ENCODE peak calls at places on chromosome 16, in eight cellular contexts. One of them, this sample, is unnamed.

GRCh38 chr16:5644132-5644531 is 546.5 kb upstream of the EEF2KMT start:
- DNase-seq in fibroblast of villous mesenchyme: no peak
- DNase-seq in H1: no peak
- DNase-seq in pancreas: no peak
- DNase-seq in CD8-positive, alpha-beta T cell: no peak
- DNase-seq in OCI-LY7: no peak
- DNase-seq in WTC11: no peak
- DNase-seq in GM12864: no peak
- DNase-seq in this sample: no peak

GRCh38 chr16:53518550-53519416 is 15.8 kb upstream of the AKTIP start:
- DNase-seq in fibroblast of villous mesenchyme: peak
- DNase-seq in WTC11: no peak
- DNase-seq in CD8-positive, alpha-beta T cell: peak
- DNase-seq in H1: no peak
- DNase-seq in pancreas: no peak
- DNase-seq in GM12864: peak
- DNase-seq in OCI-LY7: peak
- DNase-seq in this sample: no peak

GRCh38 chr16:85844786-85845185 is 45.3 kb downstream of the COX4I1 start:
- DNase-seq in WTC11: no peak
- DNase-seq in CD8-positive, alpha-beta T cell: no peak
- DNase-seq in pancreas: no peak
- DNase-seq in OCI-LY7: no peak
- DNase-seq in GM12864: no peak
- DNase-seq in fibroblast of villous mesenchyme: peak
- DNase-seq in H1: no peak
- DNase-seq in this sample: no peak

GRCh38 chr16:54505479-54506247 is 219.1 kb upstream of the IRX3 start:
- DNase-seq in H1: no peak
- DNase-seq in OCI-LY7: no peak
- DNase-seq in WTC11: no peak
- DNase-seq in fibroblast of villous mesenchyme: no peak
- DNase-seq in pancreas: no peak
- DNase-seq in CD8-positive, alpha-beta T cell: no peak
- DNase-seq in GM12864: no peak
- DNase-seq in this sample: no peak

GRCh38 chr16:16004314-16004749 is 54.9 kb downstream of the ABCC1 start:
- DNase-seq in CD8-positive, alpha-beta T cell: no peak
- DNase-seq in GM12864: no peak
- DNase-seq in pancreas: no peak
- DNase-seq in H1: no peak
- DNase-seq in fibroblast of villous mesenchyme: peak
- DNase-seq in OCI-LY7: no peak
- DNase-seq in WTC11: no peak
- DNase-seq in this sample: no peak

GRCh38 chr16:65069090-65069489 is 52.8 kb downstream of the CDH11 start:
- DNase-seq in CD8-positive, alpha-beta T cell: no peak
- DNase-seq in GM12864: no peak
- DNase-seq in fibroblast of villous mesenchyme: peak
- DNase-seq in OCI-LY7: no peak
- DNase-seq in pancreas: no peak
- DNase-seq in WTC11: no peak
- DNase-seq in H1: no peak
- DNase-seq in this sample: no peak

GRCh38 chr16:16096161-16096857 is 127.0 kb downstream of the ABCC6 start:
- DNase-seq in fibroblast of villous mesenchyme: peak
- DNase-seq in pancreas: no peak
- DNase-seq in CD8-positive, alpha-beta T cell: no peak
- DNase-seq in H1: no peak
- DNase-seq in GM12864: no peak
- DNase-seq in WTC11: no peak
- DNase-seq in OCI-LY7: peak
- DNase-seq in this sample: no peak

GRCh38 chr16:66894055-66894454 is 13.7 kb downstream of the PDP2 start:
- DNase-seq in CD8-positive, alpha-beta T cell: no peak
- DNase-seq in OCI-LY7: no peak
- DNase-seq in pancreas: no peak
- DNase-seq in GM12864: no peak
- DNase-seq in WTC11: no peak
- DNase-seq in H1: no peak
- DNase-seq in fibroblast of villous mesenchyme: no peak
- DNase-seq in this sample: no peak

GRCh38 chr16:88534731-88535141 is 35.5 kb upstream of the ZC3H18 start:
- DNase-seq in H1: no peak
- DNase-seq in GM12864: peak
- DNase-seq in OCI-LY7: peak
- DNase-seq in pancreas: no peak
- DNase-seq in CD8-positive, alpha-beta T cell: no peak
- DNase-seq in WTC11: peak
- DNase-seq in fibroblast of villous mesenchyme: peak
- DNase-seq in this sample: no peak

GRCh38 chr16:54926166-54926838 is 4.4 kb upstream of the IRX5 start:
- DNase-seq in H1: no peak
- DNase-seq in WTC11: no peak
- DNase-seq in GM12864: no peak
- DNase-seq in fibroblast of villous mesenchyme: no peak
- DNase-seq in pancreas: no peak
- DNase-seq in OCI-LY7: peak
- DNase-seq in CD8-positive, alpha-beta T cell: no peak
- DNase-seq in this sample: no peak

GRCh38 chr16:13931845-13932244 is 11.9 kb downstream of the ERCC4 start:
- DNase-seq in WTC11: no peak
- DNase-seq in H1: no peak
- DNase-seq in GM12864: no peak
- DNase-seq in OCI-LY7: no peak
- DNase-seq in pancreas: no peak
- DNase-seq in CD8-positive, alpha-beta T cell: no peak
- DNase-seq in fibroblast of villous mesenchyme: no peak
- DNase-seq in this sample: no peak

GRCh38 chr16:84471316-84471715 is 33.1 kb downstream of the MEAK7 start:
- DNase-seq in GM12864: no peak
- DNase-seq in OCI-LY7: no peak
- DNase-seq in CD8-positive, alpha-beta T cell: no peak
- DNase-seq in WTC11: no peak
- DNase-seq in fibroblast of villous mesenchyme: no peak
- DNase-seq in H1: no peak
- DNase-seq in pancreas: no peak
- DNase-seq in this sample: no peak

DNA sequence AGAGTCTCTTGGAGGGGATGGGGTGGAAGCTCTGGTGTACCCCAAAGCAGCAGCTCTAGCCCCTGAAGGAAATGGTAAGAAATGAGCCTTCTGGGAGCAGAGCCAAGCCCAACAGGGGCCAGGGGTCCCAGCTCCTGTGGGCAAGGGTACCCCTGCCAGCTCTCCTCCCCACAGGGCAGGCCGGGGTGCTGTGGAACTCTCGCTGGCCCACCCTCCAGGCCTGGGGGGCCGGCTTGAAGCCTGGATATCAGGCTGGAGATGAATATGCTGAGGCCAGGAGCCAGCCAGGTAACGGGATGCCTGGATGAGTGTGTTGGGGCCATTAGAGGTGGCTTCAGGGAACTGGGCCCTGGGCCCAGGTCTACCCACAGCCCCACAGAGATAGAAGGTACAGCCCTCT is 12.2 kb upstream of the CLDN9 start:
- DNase-seq in WTC11: no peak
- DNase-seq in H1: no peak
- DNase-seq in pancreas: no peak
- DNase-seq in GM12864: no peak
- DNase-seq in fibroblast of villous mesenchyme: no peak
- DNase-seq in OCI-LY7: no peak
- DNase-seq in CD8-positive, alpha-beta T cell: no peak
- DNase-seq in this sample: no peak
- TF ChIP-seq CTCF in WTC11: no peak
- TF ChIP-seq CTCF in H1: no peak
- TF ChIP-seq CTCF in pancreas: no peak
- TF ChIP-seq CTCF in GM12864: no peak
- TF ChIP-seq CTCF in fibroblast of villous mesenchyme: no peak
- TF ChIP-seq CTCF in OCI-LY7: no peak
- TF ChIP-seq CTCF in CD8-positive, alpha-beta T cell: no peak
- TF ChIP-seq CTCF in this sample: no peak

DNA sequence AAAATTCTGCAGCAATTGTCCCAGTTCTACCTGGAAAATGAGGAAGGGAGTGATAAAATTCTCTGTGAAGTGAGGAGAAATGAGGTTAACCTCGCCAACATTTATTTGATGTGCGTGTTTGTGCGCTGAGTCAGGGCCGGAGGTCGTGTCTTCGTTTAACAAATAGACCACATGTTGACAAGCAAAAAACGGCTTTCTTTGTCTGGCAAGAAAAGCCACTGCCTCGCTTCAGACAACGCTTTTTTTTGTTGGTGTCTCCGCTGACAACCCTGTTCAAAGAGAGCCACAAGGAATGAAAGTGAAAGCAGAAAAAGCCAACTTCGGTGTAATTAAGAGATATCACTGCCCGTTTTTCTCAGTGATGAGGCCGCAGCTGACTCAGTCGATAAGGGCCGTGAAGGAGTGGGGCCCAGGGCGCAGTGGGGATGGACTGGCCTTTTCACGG is 510.6 kb downstream of the CDH13 start:
- DNase-seq in fibroblast of villous mesenchyme: peak
- DNase-seq in GM12864: no peak
- DNase-seq in H1: no peak
- DNase-seq in WTC11: no peak
- DNase-seq in CD8-positive, alpha-beta T cell: no peak
- DNase-seq in OCI-LY7: peak
- DNase-seq in pancreas: peak
- DNase-seq in this sample: no peak
- TF ChIP-seq CTCF in fibroblast of villous mesenchyme: no peak
- TF ChIP-seq CTCF in GM12864: no peak
- TF ChIP-seq CTCF in H1: no peak
- TF ChIP-seq CTCF in WTC11: no peak
- TF ChIP-seq CTCF in CD8-positive, alpha-beta T cell: no peak
- TF ChIP-seq CTCF in OCI-LY7: no peak
- TF ChIP-seq CTCF in pancreas: no peak
- TF ChIP-seq CTCF in this sample: no peak

GRCh38 chr16:61653544-61653943 is 382.7 kb downstream of the CDH8 start:
- DNase-seq in H1: no peak
- DNase-seq in WTC11: no peak
- DNase-seq in fibroblast of villous mesenchyme: no peak
- DNase-seq in CD8-positive, alpha-beta T cell: no peak
- DNase-seq in pancreas: no peak
- DNase-seq in OCI-LY7: no peak
- DNase-seq in GM12864: no peak
- DNase-seq in this sample: no peak

DNA sequence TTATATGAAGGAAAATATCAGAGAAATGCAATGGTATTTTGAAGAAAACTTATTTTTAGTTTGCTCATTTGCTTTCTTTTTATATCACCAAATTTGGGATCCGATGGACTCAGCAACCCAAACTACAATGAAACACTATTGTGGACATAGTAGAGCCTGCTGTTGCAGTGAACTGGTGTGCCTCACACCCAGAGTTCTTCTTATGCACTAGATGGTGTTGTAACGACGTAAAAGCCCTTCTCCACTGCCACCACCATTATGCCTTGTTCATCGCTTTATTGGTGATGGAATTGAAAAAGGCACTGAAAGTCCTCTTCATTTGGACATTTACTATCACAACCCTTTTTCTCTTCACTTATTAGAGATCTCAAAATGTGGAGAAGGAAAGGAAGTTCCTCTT is 381.3 kb downstream of the CDH8 start:
- DNase-seq in H1: no peak
- DNase-seq in GM12864: no peak
- DNase-seq in CD8-positive, alpha-beta T cell: no peak
- DNase-seq in WTC11: no peak
- DNase-seq in fibroblast of villous mesenchyme: no peak
- DNase-seq in OCI-LY7: no peak
- DNase-seq in pancreas: no peak
- DNase-seq in this sample: no peak
- TF ChIP-seq CTCF in H1: peak
- TF ChIP-seq CTCF in GM12864: no peak
- TF ChIP-seq CTCF in CD8-positive, alpha-beta T cell: no peak
- TF ChIP-seq CTCF in WTC11: no peak
- TF ChIP-seq CTCF in fibroblast of villous mesenchyme: no peak
- TF ChIP-seq CTCF in OCI-LY7: no peak
- TF ChIP-seq CTCF in pancreas: no peak
- TF ChIP-seq CTCF in this sample: no peak

GRCh38 chr16:28319476-28320022 is 27.2 kb downstream of the SBK1 start:
- DNase-seq in OCI-LY7: no peak
- DNase-seq in WTC11: no peak
- DNase-seq in CD8-positive, alpha-beta T cell: no peak
- DNase-seq in pancreas: no peak
- DNase-seq in fibroblast of villous mesenchyme: no peak
- DNase-seq in H1: no peak
- DNase-seq in GM12864: no peak
- DNase-seq in this sample: no peak

GRCh38 chr16:28320023-28320561 is 27.8 kb downstream of the SBK1 start:
- DNase-seq in OCI-LY7: no peak
- DNase-seq in GM12864: no peak
- DNase-seq in H1: no peak
- DNase-seq in pancreas: no peak
- DNase-seq in fibroblast of villous mesenchyme: no peak
- DNase-seq in WTC11: no peak
- DNase-seq in CD8-positive, alpha-beta T cell: no peak
- DNase-seq in this sample: no peak

GRCh38 chr16:28324235-28324886 is 32.0 kb downstream of the SBK1 start:
- DNase-seq in GM12864: no peak
- DNase-seq in WTC11: no peak
- DNase-seq in H1: no peak
- DNase-seq in pancreas: no peak
- DNase-seq in CD8-positive, alpha-beta T cell: no peak
- DNase-seq in OCI-LY7: no peak
- DNase-seq in fibroblast of villous mesenchyme: no peak
- DNase-seq in this sample: no peak

GRCh38 chr16:28320741-28321140 is 28.4 kb downstream of the SBK1 start:
- DNase-seq in H1: no peak
- DNase-seq in GM12864: no peak
- DNase-seq in pancreas: no peak
- DNase-seq in WTC11: no peak
- DNase-seq in CD8-positive, alpha-beta T cell: no peak
- DNase-seq in fibroblast of villous mesenchyme: no peak
- DNase-seq in OCI-LY7: no peak
- DNase-seq in this sample: no peak

DNA sequence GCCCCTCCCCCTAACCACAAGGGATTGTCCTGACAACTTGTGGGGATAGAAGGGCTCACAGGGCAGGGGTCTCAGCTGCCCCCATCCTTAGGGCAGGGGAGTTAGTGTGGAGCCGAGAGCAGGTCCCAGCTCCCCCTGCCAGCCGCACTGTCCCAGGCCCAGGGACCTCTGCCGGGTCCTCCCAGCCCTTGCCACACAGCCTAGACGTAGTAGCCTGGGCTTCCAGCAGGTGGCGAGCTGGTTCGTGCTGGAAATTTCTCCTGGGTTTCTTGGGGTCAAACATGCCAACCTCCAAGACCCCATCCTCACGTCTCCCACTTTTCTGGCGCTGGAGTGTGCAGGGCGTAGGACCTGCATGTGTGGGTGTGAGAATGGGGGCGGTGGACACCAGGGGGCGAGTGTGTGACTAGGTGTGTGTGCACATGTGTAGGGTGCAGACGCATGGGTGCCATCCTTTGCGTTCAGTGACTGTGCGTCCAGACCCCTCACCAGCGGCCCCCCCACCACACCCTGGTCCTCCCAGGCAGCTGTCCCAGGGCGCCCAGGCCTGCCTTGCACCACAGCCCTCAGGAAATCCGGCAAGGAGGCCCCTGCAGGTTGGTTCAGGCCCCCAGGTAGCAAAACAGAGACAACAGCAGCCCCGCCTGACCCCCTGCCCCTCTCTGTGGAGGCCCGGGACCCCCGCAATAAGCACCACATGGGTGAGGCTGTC is 29.5 kb downstream of the SBK1 start:
- DNase-seq in GM12864: no peak
- DNase-seq in WTC11: peak
- DNase-seq in pancreas: peak
- DNase-seq in H1: no peak
- DNase-seq in CD8-positive, alpha-beta T cell: peak
- DNase-seq in OCI-LY7: peak
- DNase-seq in fibroblast of villous mesenchyme: peak
- DNase-seq in this sample: no peak
- TF ChIP-seq CTCF in GM12864: peak
- TF ChIP-seq CTCF in WTC11: peak
- TF ChIP-seq CTCF in pancreas: peak
- TF ChIP-seq CTCF in H1: peak
- TF ChIP-seq CTCF in CD8-positive, alpha-beta T cell: peak
- TF ChIP-seq CTCF in OCI-LY7: peak
- TF ChIP-seq CTCF in fibroblast of villous mesenchyme: peak
- TF ChIP-seq CTCF in this sample: peak